ENCODE peak calls at places on chromosomes 7 and 10, in four cellular contexts. Q is heart left ventricle, P is left ventricle myocardium inferior, T is PC-3. W is an unnamed sample. For H3K4me1 and H3K9me3, the result is how much of the 10 kb centered on the place peaks cover.

GRCh38 chr10:1380075-1380793 is 324.0 kb downstream of the WDR37 start:
- DNase-seq in Q (no peak), P (no peak), T (no peak), W (no peak)

GRCh38 chr7:128791121-128791967 is 424 bp upstream of the CCDC136 start:
- DNase-seq in P (peak), Q (peak), T (peak), W (peak)

GRCh38 chr10:110568055-110568735 is 700 bp downstream of the SMC3 start:
- DNase-seq in P (peak), Q (no peak), T (peak), W (peak)

GRCh38 chr7:139763330-139763729 is 14.5 kb downstream of the HIPK2 start:
- DNase-seq in Q (no peak), P (no peak), T (no peak), W (no peak)

GRCh38 chr7:137771679-137772078 is 75.1 kb downstream of the DGKI start:
- DNase-seq in P (no peak), Q (no peak), T (no peak), W (no peak)

GRCh38 chr7:73770002-73770859 is at the start of gene CLDN3:
- DNase-seq in Q (no peak), T (peak), P (no peak), W (no peak)

GRCh38 chr7:8638076-8638475 is 204.7 kb downstream of the NXPH1 start:
- DNase-seq in T (peak), P (no peak), Q (peak), W (no peak)

GRCh38 chr10:62582098-62582705 is 208.0 kb downstream of the ZNF365 start:
- DNase-seq in Q (no peak), P (no peak), T (no peak), W (no peak)

GRCh38 chr10:97612386-97612785 is 20.9 kb downstream of the MORN4 start:
- DNase-seq in Q (no peak), T (peak), P (no peak), W (no peak)

GRCh38 chr7:139618482-139619366 is 95.2 kb downstream of the CLEC2L start:
- DNase-seq in T (peak), Q (no peak), P (no peak), W (peak)

GRCh38 chr7:139573871-139574270 is 50.4 kb downstream of the CLEC2L start:
- DNase-seq in Q (no peak), P (no peak), T (no peak), W (no peak)

GRCh38 chr7:72925546-72926120 is 738 bp downstream of the POM121 start:
- DNase-seq in Q (no peak), T (no peak), P (no peak), W (no peak)

GRCh38 chr10:78937388-78937787 is 131.4 kb upstream of the ZMIZ1 start:
- DNase-seq in P (no peak), T (peak), Q (no peak), W (no peak)

GRCh38 chr10:6298428-6298827 is 95.7 kb downstream of the PFKFB3 start:
- DNase-seq in Q (no peak), P (no peak), T (no peak), W (no peak)

GRCh38 chr7:44065431-44066110 is at the start of gene PGAM2:
- DNase-seq in Q (peak), P (peak), T (no peak), W (no peak)

GRCh38 chr7:116354171-116354545 is 143.8 kb downstream of the TES start:
- DNase-seq in P (peak), T (no peak), Q (peak), W (no peak)

GRCh38 chr7:108488902-108489538 is 32.8 kb upstream of the NRCAM start:
- DNase-seq in P (no peak), T (no peak), Q (no peak), W (no peak)

GRCh38 chr10:76234827-76235226 is 803.4 kb downstream of the LRMDA start:
- DNase-seq in T (no peak), P (no peak), Q (no peak), W (no peak)

GRCh38 chr10:60441515-60441914 is 51.8 kb upstream of the ANK3 start:
- DNase-seq in Q (no peak), P (no peak), T (peak), W (no peak)

GRCh38 chr10:68301790-68302502 is 29.9 kb upstream of the HNRNPH3 start:
- DNase-seq in T (peak), Q (no peak), P (no peak), W (peak)

GRCh38 chr10:62087341-62087740 is 181.3 kb downstream of the RTKN2 start:
- DNase-seq in T (no peak), P (no peak), Q (no peak), W (no peak)

GRCh38 chr10:4626919-4627318 is 199.1 kb upstream of the AKR1E2 start:
- DNase-seq in Q (no peak), P (no peak), T (no peak), W (no peak)

GRCh38 chr7:128855559-128855958 is 7.1 kb upstream of the ATP6V1F start:
- DNase-seq in Q (no peak), T (no peak), P (no peak), W (no peak)

GRCh38 chr7:157516911-157517781 is 180.3 kb downstream of the DNAJB6 start:
- DNase-seq in T (no peak), Q (no peak), P (no peak), W (no peak)

GRCh38 chr10:99527526-99528255 is 5.1 kb upstream of the NKX2-3 start:
- DNase-seq in Q (no peak), T (no peak), P (no peak), W (no peak)

GRCh38 chr10:84172435-84173356 is 905 bp upstream of the GPR15LG start:
- DNase-seq in Q (no peak), T (no peak), P (no peak), W (no peak)

GRCh38 chr10:122374859-122375721 is 582 bp downstream of the PLEKHA1 start:
- DNase-seq in Q (peak), T (peak), P (peak), W (peak)

GRCh38 chr7:66352071-66352470 is 146.9 kb downstream of the TPST1 start:
- DNase-seq in Q (no peak), P (no peak), T (no peak), W (no peak)

GRCh38 chr7:26307226-26307625 is 15.6 kb downstream of the SNX10 start:
- DNase-seq in P (no peak), Q (no peak), T (peak), W (no peak)

GRCh38 chr7:102444961-102445673 is 11.7 kb downstream of the ORAI2 start:
- DNase-seq in P (no peak), T (no peak), Q (no peak), W (no peak)

GRCh38 chr7:32890010-32890552 is 1.5 kb downstream of the KBTBD2 start:
- DNase-seq in P (no peak), Q (no peak), T (peak), W (no peak)

GRCh38 chr7:76234931-76235441 is 33.3 kb downstream of the SRRM3 start:
- DNase-seq in P (peak), T (peak), Q (peak), W (peak)

GRCh38 chr10:68506406-68506805 is 20.9 kb downstream of the SLC25A16 start:
- DNase-seq in T (no peak), Q (no peak), P (no peak), W (no peak)

GRCh38 chr10:22325272-22325947 is 4.5 kb downstream of the BMI1 start:
- DNase-seq in Q (peak), T (peak), P (peak), W (peak)

GRCh38 chr10:95532536-95532935 is 28.6 kb downstream of the SORBS1 start:
- DNase-seq in T (no peak), Q (no peak), P (no peak), W (no peak)
- H3K4me1 ChIP-seq in T (under half), Q (under half), P (half or more), W (under half)

DNA sequence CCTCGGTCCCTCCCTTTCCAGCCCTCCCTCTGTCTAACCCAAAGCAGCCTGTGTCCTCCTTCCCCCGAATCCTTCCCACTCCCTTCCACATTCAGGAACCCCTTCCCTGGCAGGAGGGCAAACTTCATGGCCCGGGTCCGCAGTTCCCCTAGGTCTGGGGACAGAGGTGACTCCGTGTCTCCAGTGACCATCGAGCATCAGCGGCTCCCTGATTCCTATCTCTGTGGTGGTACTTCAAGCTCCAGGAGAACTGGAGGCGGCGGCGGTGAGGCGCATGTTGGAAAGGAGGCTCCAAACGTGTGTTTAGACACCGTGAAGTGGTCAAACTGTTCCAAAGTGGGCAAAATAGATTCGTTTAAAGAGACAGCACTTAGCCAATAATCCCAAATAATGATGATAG is 148.1 kb downstream of the PAXIP1 start:
- DNase-seq in P (no peak), Q (no peak), T (no peak), W (no peak)
- H3K9me3 ChIP-seq in P (under half), Q (under half), T (under half), W (under half)

DNA sequence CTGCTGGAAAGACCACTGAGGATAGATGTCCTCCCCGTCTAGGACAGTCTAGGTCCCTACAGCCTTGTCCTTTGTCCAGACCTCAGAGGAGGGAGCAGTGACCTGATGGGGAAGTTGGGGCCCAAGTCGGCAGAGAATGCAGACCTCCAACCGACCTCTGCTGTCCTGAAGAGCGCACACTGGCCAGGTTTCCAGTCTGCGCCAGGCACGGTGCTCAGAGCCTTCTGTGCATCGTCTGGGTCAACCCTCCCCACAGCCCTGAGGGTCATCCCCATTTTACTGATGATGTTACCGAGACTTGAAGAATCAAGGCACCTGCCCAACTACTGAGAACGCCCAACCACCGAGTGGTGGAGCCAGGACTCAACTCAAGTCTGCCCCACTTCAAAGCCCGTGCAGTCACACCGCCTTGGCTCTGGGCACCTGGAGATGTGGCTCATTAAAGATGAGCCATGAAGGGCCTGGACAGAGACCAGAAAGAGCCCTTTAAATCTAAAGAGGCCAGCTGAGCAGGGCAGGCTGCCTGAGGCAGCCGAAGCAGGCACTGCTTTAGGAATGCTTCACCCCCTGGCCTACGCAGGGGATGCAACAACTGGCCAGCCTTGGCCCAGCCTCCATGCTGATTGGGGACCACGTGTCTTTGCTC is 4.4 kb downstream of the ITPRIP start:
- DNase-seq in Q (peak), P (no peak), T (no peak), W (no peak)
- H3K4me1 ChIP-seq in Q (half or more), P (half or more), T (half or more), W (half or more)

GRCh38 chr7:30212720-30213119 is 71.7 kb upstream of the ZNRF2 start:
- DNase-seq in P (no peak), T (no peak), Q (no peak), W (no peak)
- H3K9me3 ChIP-seq in P (under half), T (under half), Q (under half), W (under half)

GRCh38 chr7:36264917-36265292 is 111.9 kb downstream of the EEPD1 start:
- DNase-seq in T (no peak), Q (no peak), P (no peak), W (no peak)
- H3K4me1 ChIP-seq in T (under half), Q (half or more), P (under half), W (under half)

W was measured in CD4-positive, alpha-beta memory T cell.